ENCODE peak calls at places on chromosomes 3 and 15, in four cellular contexts. One of them, this sample, is unnamed.

GRCh38 chr3:42504334-42505202 is 2.1 kb downstream of the VIPR1 start:
- DNase-seq in HepG2: no peak
- DNase-seq in H1: peak; percentile 38
- DNase-seq in GM12878: no peak
- DNase-seq in this sample: peak; percentile 44

GRCh38 chr15:67199881-67200763 is 54.3 kb downstream of the AAGAB start:
- DNase-seq in HepG2: no peak
- DNase-seq in H1: no peak
- DNase-seq in GM12878: no peak
- DNase-seq in this sample: no peak

GRCh38 chr3:157447026-157447694 is 10.5 kb downstream of the PTX3 start:
- DNase-seq in HepG2: no peak
- DNase-seq in H1: no peak
- DNase-seq in GM12878: no peak
- DNase-seq in this sample: no peak

GRCh38 chr3:42507252-42507651 is 4.8 kb downstream of the VIPR1 start:
- DNase-seq in HepG2: no peak
- DNase-seq in H1: no peak
- DNase-seq in GM12878: no peak
- DNase-seq in this sample: no peak

GRCh38 chr15:65771870-65772269 is 20.2 kb downstream of the DENND4A start:
- DNase-seq in HepG2: no peak
- DNase-seq in H1: no peak
- DNase-seq in GM12878: no peak
- DNase-seq in this sample: no peak

GRCh38 chr15:67146875-67147381 is 81.5 kb downstream of the SMAD3 start:
- DNase-seq in HepG2: peak; percentile 97
- DNase-seq in H1: no peak
- DNase-seq in GM12878: no peak
- DNase-seq in this sample: no peak

GRCh38 chr3:180707921-180708320 is 28.6 kb upstream of the CCDC39 start:
- DNase-seq in HepG2: no peak
- DNase-seq in H1: no peak
- DNase-seq in GM12878: no peak
- DNase-seq in this sample: no peak

GRCh38 chr3:3559786-3560185 is 239.4 kb upstream of the LRRN1 start:
- DNase-seq in HepG2: no peak
- DNase-seq in H1: no peak
- DNase-seq in GM12878: no peak
- DNase-seq in this sample: no peak

GRCh38 chr3:4071481-4072184 is 231.5 kb upstream of the SETMAR start:
- DNase-seq in HepG2: no peak
- DNase-seq in H1: peak; percentile 72
- DNase-seq in GM12878: no peak
- DNase-seq in this sample: no peak

GRCh38 chr3:65938676-65939075 is 100.0 kb downstream of the MAGI1 start:
- DNase-seq in HepG2: no peak
- DNase-seq in H1: no peak
- DNase-seq in GM12878: no peak
- DNase-seq in this sample: no peak

GRCh38 chr3:121481116-121481895 is 64.5 kb downstream of the POLQ start:
- DNase-seq in HepG2: no peak
- DNase-seq in H1: no peak
- DNase-seq in GM12878: no peak
- DNase-seq in this sample: no peak

GRCh38 chr15:31266712-31267111 is 59.9 kb upstream of the KLF13 start:
- DNase-seq in HepG2: no peak
- DNase-seq in H1: peak; percentile 43
- DNase-seq in GM12878: no peak
- DNase-seq in this sample: no peak

GRCh38 chr15:38647683-38648082 is 83.1 kb upstream of the RASGRP1 start:
- DNase-seq in HepG2: peak; percentile 13
- DNase-seq in H1: no peak
- DNase-seq in GM12878: no peak
- DNase-seq in this sample: no peak

GRCh38 chr3:184636774-184637316 is 75.0 kb downstream of the MAGEF1 start:
- DNase-seq in HepG2: no peak
- DNase-seq in H1: no peak
- DNase-seq in GM12878: no peak
- DNase-seq in this sample: no peak

GRCh38 chr3:126551066-126551838 is 7.5 kb downstream of the C3orf22 start:
- DNase-seq in HepG2: no peak
- DNase-seq in H1: no peak
- DNase-seq in GM12878: no peak
- DNase-seq in this sample: no peak

GRCh38 chr3:197540961-197541377 is 14.8 kb downstream of the BDH1 start:
- DNase-seq in HepG2: no peak
- DNase-seq in H1: peak; percentile 63
- DNase-seq in GM12878: no peak
- DNase-seq in this sample: no peak

GRCh38 chr3:106765342-106765741 is 611.9 kb upstream of the CCDC54 start:
- DNase-seq in HepG2: no peak
- DNase-seq in H1: no peak
- DNase-seq in GM12878: no peak
- DNase-seq in this sample: no peak

GRCh38 chr3:73622135-73622534 is 2.6 kb downstream of the PDZRN3 start:
- DNase-seq in HepG2: peak; percentile 3
- DNase-seq in H1: no peak
- DNase-seq in GM12878: no peak
- DNase-seq in this sample: no peak

GRCh38 chr15:79408041-79408440 is 24.1 kb upstream of the MINAR1 start:
- DNase-seq in HepG2: no peak
- DNase-seq in H1: no peak
- DNase-seq in GM12878: no peak
- DNase-seq in this sample: no peak

GRCh38 chr3:23490459-23490858 is 287.3 kb downstream of the UBE2E2 start:
- DNase-seq in HepG2: no peak
- DNase-seq in H1: no peak
- DNase-seq in GM12878: no peak
- DNase-seq in this sample: no peak

GRCh38 chr3:71813704-71814103 is 28.8 kb upstream of the PROK2 start:
- DNase-seq in HepG2: no peak
- DNase-seq in H1: peak; percentile 10
- DNase-seq in GM12878: no peak
- DNase-seq in this sample: no peak

GRCh38 chr3:50134367-50134766 is 20.8 kb upstream of the SEMA3F start:
- DNase-seq in HepG2: no peak
- DNase-seq in H1: no peak
- DNase-seq in GM12878: no peak
- DNase-seq in this sample: no peak

GRCh38 chr15:42018306-42019224 is 2.3 kb downstream of the PLA2G4E start:
- DNase-seq in HepG2: no peak
- DNase-seq in H1: no peak
- DNase-seq in GM12878: no peak
- DNase-seq in this sample: no peak

GRCh38 chr3:113623324-113623723 is 73.1 kb downstream of the USF3 start:
- DNase-seq in HepG2: no peak
- DNase-seq in H1: peak; percentile 62
- DNase-seq in GM12878: no peak
- DNase-seq in this sample: no peak

GRCh38 chr15:72474466-72474911 is 359 bp downstream of the ARIH1 start:
- DNase-seq in HepG2: no peak
- DNase-seq in H1: no peak
- DNase-seq in GM12878: no peak
- DNase-seq in this sample: peak; percentile 13

GRCh38 chr3:187520027-187520945 is 149.9 kb downstream of the SST start:
- DNase-seq in HepG2: no peak
- DNase-seq in H1: no peak
- DNase-seq in GM12878: no peak
- DNase-seq in this sample: no peak

GRCh38 chr3:119194237-119195150 is 21.1 kb downstream of the UPK1B start:
- DNase-seq in HepG2: no peak
- DNase-seq in H1: no peak
- DNase-seq in GM12878: no peak
- DNase-seq in this sample: no peak

GRCh38 chr3:32216172-32216783 is 22.2 kb upstream of the CMTM8 start:
- DNase-seq in HepG2: peak; percentile 99
- DNase-seq in H1: no peak
- DNase-seq in GM12878: no peak
- DNase-seq in this sample: no peak

GRCh38 chr3:146783446-146783845 is 178.3 kb upstream of the PLSCR5 start:
- DNase-seq in HepG2: no peak
- DNase-seq in H1: no peak
- DNase-seq in GM12878: no peak
- DNase-seq in this sample: no peak

GRCh38 chr15:51649659-51650521 is 27.3 kb upstream of the DMXL2 start:
- DNase-seq in HepG2: peak; percentile 68
- DNase-seq in H1: no peak
- DNase-seq in GM12878: peak; percentile 63
- DNase-seq in this sample: peak; percentile 54

GRCh38 chr15:29917600-29918597 is 95.6 kb upstream of the TJP1 start:
- DNase-seq in HepG2: no peak
- DNase-seq in H1: no peak
- DNase-seq in GM12878: no peak
- DNase-seq in this sample: no peak

GRCh38 chr3:41640076-41640475 is 321.8 kb downstream of the ULK4 start:
- DNase-seq in HepG2: no peak
- DNase-seq in H1: no peak
- DNase-seq in GM12878: no peak
- DNase-seq in this sample: no peak

GRCh38 chr15:54289590-54290136 is 311.4 kb downstream of the UNC13C start:
- DNase-seq in HepG2: no peak
- DNase-seq in H1: no peak
- DNase-seq in GM12878: peak; percentile 77
- DNase-seq in this sample: no peak

GRCh38 chr3:124978627-124979026 is 44.1 kb upstream of the MUC13 start:
- DNase-seq in HepG2: no peak
- DNase-seq in H1: no peak
- DNase-seq in GM12878: no peak
- DNase-seq in this sample: no peak

GRCh38 chr3:119669906-119670570 is 7.2 kb downstream of the COX17 start:
- DNase-seq in HepG2: no peak
- DNase-seq in H1: no peak
- DNase-seq in GM12878: no peak
- DNase-seq in this sample: no peak

GRCh38 chr15:72796515-72797337 is 13.2 kb upstream of the ADPGK start:
- DNase-seq in HepG2: no peak
- DNase-seq in H1: peak; percentile 70
- DNase-seq in GM12878: no peak
- DNase-seq in this sample: peak; percentile 72

GRCh38 chr15:66692391-66692790 is 9.6 kb upstream of the SMAD6 start:
- DNase-seq in HepG2: no peak
- DNase-seq in H1: no peak
- DNase-seq in GM12878: no peak
- DNase-seq in this sample: no peak

GRCh38 chr3:115292131-115292530 is 145.0 kb upstream of the ZBTB20 start:
- DNase-seq in HepG2: no peak
- DNase-seq in H1: no peak
- DNase-seq in GM12878: no peak
- DNase-seq in this sample: no peak

GRCh38 chr15:68979036-68979435 is 35.5 kb upstream of the NOX5 start:
- DNase-seq in HepG2: no peak
- DNase-seq in H1: no peak
- DNase-seq in GM12878: no peak
- DNase-seq in this sample: no peak

GRCh38 chr15:68983821-68984517 is 30.5 kb upstream of the NOX5 start:
- DNase-seq in HepG2: no peak
- DNase-seq in H1: no peak
- DNase-seq in GM12878: no peak
- DNase-seq in this sample: peak; percentile 42

GRCh38 chr15:68982002-68982401 is 32.5 kb upstream of the NOX5 start:
- DNase-seq in HepG2: no peak
- DNase-seq in H1: no peak
- DNase-seq in GM12878: no peak
- DNase-seq in this sample: no peak

GRCh38 chr15:68982976-68983550 is 31.4 kb upstream of the NOX5 start:
- DNase-seq in HepG2: no peak
- DNase-seq in H1: no peak
- DNase-seq in GM12878: no peak
- DNase-seq in this sample: no peak

GRCh38 chr15:68980786-68981185 is 33.7 kb upstream of the NOX5 start:
- DNase-seq in HepG2: no peak
- DNase-seq in H1: no peak
- DNase-seq in GM12878: no peak
- DNase-seq in this sample: no peak
- TF ChIP-seq CREB1 in HepG2: no peak
- TF ChIP-seq CREB1 in H1: no peak
- TF ChIP-seq CREB1 in GM12878: no peak
- TF ChIP-seq CREB1 in this sample: no peak

GRCh38 chr3:51669241-51670052 is 1.6 kb upstream of the TEX264 start:
- DNase-seq in HepG2: peak; percentile 73
- DNase-seq in H1: peak; percentile 98
- DNase-seq in GM12878: no peak
- DNase-seq in this sample: peak; percentile 65
- H3K9ac ChIP-seq in HepG2: no peak overlapping the region
- H3K9ac ChIP-seq in H1: no peak overlapping the region
- H3K9ac ChIP-seq in GM12878: no peak overlapping the region
- H3K9ac ChIP-seq in this sample: no peak overlapping the region

GRCh38 chr3:48826451-48826850 is 21.2 kb downstream of the PRKAR2A start:
- DNase-seq in HepG2: no peak
- DNase-seq in H1: no peak
- DNase-seq in GM12878: no peak
- DNase-seq in this sample: no peak
- TF ChIP-seq CREB1 in HepG2: no peak
- TF ChIP-seq CREB1 in H1: no peak
- TF ChIP-seq CREB1 in GM12878: no peak
- TF ChIP-seq CREB1 in this sample: no peak

GRCh38 chr3:9951962-9952805 is at the start of gene PRRT3:
- DNase-seq in HepG2: no peak
- DNase-seq in H1: peak; percentile 83
- DNase-seq in GM12878: no peak
- DNase-seq in this sample: peak; percentile 76
- H3K9ac ChIP-seq in HepG2: no peak within 1 kb of the TSS
- H3K9ac ChIP-seq in H1: peak within 1 kb of the TSS; percentile 59
- H3K9ac ChIP-seq in GM12878: peak within 1 kb of the TSS; percentile 72
- H3K9ac ChIP-seq in this sample: peak within 1 kb of the TSS; percentile 86

This sample was measured in K562.